ENCODE peak calls at places on chromosomes 16 and 17, in seven cellular contexts. D is cardiac muscle cell, C is uterus, X is body of pancreas, J is DND-41, F is A673, I is transverse colon. A is an unnamed sample.

GRCh38 chr17:40912506-40913220 is 24.8 kb downstream of the KRT23 start:
- DNase-seq in D (no peak), C (no peak), X (no peak), J (no peak), F (no peak), I (no peak), A (no peak)

GRCh38 chr16:11566398-11566797 is 20.3 kb downstream of the LITAF start:
- DNase-seq in D (no peak), C (no peak), X (no peak), J (no peak), F (no peak), I (no peak), A (no peak)

GRCh38 chr17:79941088-79942010 is 94.3 kb downstream of the TBC1D16 start:
- DNase-seq in D (no peak), C (no peak), X (no peak), J (no peak), F (no peak), I (peak; percentile 6), A (no peak)

GRCh38 chr16:25553711-25554436 is 137.9 kb upstream of the HS3ST4 start:
- DNase-seq in D (no peak), C (no peak), X (no peak), J (no peak), F (peak; percentile 12), I (no peak), A (no peak)

GRCh38 chr16:49468611-49469322 is 95.2 kb downstream of the C16orf78 start:
- DNase-seq in D (no peak), C (no peak), X (no peak), J (peak; percentile 44), F (no peak), I (no peak), A (no peak)

GRCh38 chr16:8867483-8868271 is 1.1 kb downstream of the CARHSP1 start:
- DNase-seq in D (no peak), C (peak; percentile 62), X (peak; percentile 53), J (peak; percentile 53), F (peak; percentile 53), I (peak; percentile 73), A (no peak)

GRCh38 chr16:49491111-49491670 is 117.6 kb downstream of the C16orf78 start:
- DNase-seq in D (no peak), C (no peak), X (no peak), J (no peak), F (peak; percentile 75), I (no peak), A (no peak)

GRCh38 chr16:20614201-20615141 is 38.3 kb upstream of the ACSM2B start:
- DNase-seq in D (no peak), C (no peak), X (peak; percentile 52), J (no peak), F (no peak), I (no peak), A (no peak)

GRCh38 chr16:15907863-15908478 is 19.6 kb upstream of the CEP20 start:
- DNase-seq in D (peak; percentile 28), C (no peak), X (no peak), J (peak; percentile 25), F (peak; percentile 39), I (peak; percentile 50), A (peak; percentile 35)

GRCh38 chr17:76090517-76091135 is 11.6 kb downstream of the ZACN start:
- DNase-seq in D (no peak), C (no peak), X (no peak), J (no peak), F (no peak), I (no peak), A (no peak)

GRCh38 chr17:29409963-29410362 is 19.8 kb downstream of the TAOK1 start:
- DNase-seq in D (no peak), C (no peak), X (no peak), J (no peak), F (no peak), I (no peak), A (no peak)

GRCh38 chr17:50134206-50135110 is 4.5 kb upstream of the SAMD14 start:
- DNase-seq in D (no peak), C (no peak), X (no peak), J (no peak), F (peak; percentile 43), I (no peak), A (no peak)

DNA sequence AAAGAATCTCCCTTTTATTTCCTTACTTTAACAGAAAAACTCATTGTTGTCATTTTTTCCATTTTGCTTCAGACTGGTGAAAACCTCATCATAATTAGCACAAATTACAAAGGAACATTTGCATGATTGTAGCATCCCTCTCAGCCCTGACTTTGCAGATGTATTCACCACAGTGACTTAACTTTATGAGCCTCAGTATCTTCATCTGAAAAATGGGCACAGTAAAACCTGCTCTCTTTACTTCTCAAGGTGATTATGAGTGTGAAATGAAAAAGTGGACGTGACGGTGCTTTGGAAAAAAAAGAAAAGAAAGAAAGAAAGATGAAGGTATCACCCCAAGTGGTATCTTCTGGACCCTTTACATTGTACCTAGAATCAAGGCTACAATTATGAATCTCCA is 193.4 kb upstream of the TOX3 start:
- DNase-seq in D (no peak), C (no peak), X (no peak), J (no peak), F (no peak), I (no peak), A (no peak)
- H3K27ac ChIP-seq in D (no peak overlapping the region), C (no peak overlapping the region), X (no peak overlapping the region), J (no peak overlapping the region), F (no peak overlapping the region), I (no peak overlapping the region), A (no peak overlapping the region)

GRCh38 chr16:85949787-85950186 is 50.8 kb downstream of the IRF8 start:
- DNase-seq in D (no peak), C (no peak), X (no peak), J (no peak), F (no peak), I (no peak), A (no peak)

GRCh38 chr16:85946680-85947510 is 47.9 kb downstream of the IRF8 start:
- DNase-seq in D (no peak), C (no peak), X (no peak), J (no peak), F (no peak), I (no peak), A (no peak)

GRCh38 chr16:85945424-85945751 is 46.4 kb downstream of the IRF8 start:
- DNase-seq in D (no peak), C (no peak), X (no peak), J (no peak), F (no peak), I (no peak), A (no peak)

GRCh38 chr16:85948870-85949269 is 49.9 kb downstream of the IRF8 start:
- DNase-seq in D (no peak), C (no peak), X (no peak), J (no peak), F (no peak), I (no peak), A (no peak)

DNA sequence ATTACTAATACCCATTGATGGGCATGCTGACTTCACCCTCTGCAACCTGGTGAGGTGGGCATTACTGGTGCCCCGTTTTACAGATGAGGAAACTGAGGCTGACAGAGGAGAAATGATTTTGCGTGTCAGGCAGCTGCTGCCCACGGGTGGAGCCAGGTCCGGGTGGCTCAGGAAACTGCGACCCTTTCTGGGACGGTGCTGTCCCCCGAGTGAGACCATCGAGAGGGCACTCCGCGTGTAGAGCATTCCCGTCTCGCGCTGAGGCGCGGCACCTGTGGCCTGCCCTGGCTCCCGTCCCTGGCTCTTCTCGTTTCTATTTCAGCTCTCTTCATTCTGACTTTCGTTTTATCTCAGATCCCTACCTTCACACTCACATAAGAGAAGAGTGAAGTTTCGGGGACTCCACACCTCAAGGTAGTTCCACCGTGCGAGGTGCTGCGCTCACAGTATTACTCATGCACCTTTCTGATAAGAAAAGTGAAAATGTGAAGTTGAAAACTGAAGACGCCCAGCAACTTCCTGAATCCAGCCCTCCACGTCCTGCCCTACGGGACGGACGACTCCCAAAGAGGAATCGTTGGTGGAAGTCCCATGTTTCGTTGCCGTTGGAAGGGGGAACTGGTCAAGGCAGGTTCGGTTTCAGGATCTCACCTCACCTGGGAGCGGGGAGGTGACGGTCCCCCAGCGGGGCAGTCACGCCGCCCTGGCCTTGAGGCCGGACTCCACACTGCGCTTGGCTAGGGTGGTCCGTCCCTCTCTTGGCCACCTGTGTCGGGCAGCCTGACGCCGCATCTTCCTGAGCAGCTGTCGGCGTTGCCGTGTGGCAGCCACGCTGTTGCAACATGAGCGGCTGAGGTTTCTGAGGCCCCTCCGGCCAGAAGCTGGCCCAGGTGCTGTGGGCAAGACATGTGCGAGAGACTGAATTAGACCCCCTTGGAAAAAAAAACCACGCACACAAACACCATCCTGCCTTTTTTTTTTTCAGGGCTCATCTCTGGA is 48.8 kb downstream of the IRF8 start:
- DNase-seq in D (no peak), C (no peak), X (no peak), J (no peak), F (no peak), I (peak; percentile 23), A (no peak)
- H3K27me3 ChIP-seq in D (peaks cover 17% of the 10 kb centered on the region), C (no peaks in the 10 kb centered on the region), X (no peaks in the 10 kb centered on the region), J (peaks cover 2% of the 10 kb centered on the region), F (peaks cover 41% of the 10 kb centered on the region), I (no peaks in the 10 kb centered on the region), A (no peaks in the 10 kb centered on the region)

DNA sequence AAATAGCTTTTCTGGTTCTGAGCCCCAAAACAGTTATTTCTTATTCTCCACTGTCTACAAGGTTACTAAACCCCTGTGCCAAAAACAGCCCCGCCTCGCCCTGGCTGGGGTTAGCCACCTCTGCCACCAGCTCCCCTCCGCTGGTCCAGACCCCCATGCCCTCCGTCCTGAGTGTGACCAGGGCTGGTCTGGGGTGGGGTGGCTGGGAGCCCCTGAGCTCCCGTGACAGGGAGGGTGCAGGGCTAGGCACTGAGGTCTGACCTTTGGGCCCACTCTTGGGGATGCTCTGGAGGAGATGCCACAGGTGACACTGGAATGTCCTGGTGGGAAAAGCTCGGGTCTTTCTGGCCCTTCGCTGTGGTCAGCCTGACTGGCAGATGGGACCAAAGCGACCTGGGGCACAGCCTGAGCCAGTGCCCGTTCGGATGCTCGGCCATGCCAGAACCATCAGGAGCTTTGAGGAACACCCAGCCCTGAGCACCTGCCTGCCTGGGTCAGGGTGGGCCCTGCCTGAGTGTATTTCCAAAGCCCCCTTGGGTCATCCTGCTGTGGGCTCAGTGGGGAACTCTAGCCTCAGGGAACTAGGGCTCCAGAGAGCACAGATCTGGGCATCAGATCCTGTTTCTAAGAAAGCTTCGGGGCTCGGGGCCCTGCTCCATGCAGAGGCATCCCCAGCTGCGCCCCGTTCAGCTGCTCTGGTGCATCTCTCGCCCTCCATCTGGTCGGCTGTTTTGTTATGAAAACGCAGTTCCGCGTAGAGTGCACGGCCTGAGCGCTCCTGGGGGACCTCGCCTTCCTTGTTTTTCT is 72.1 kb upstream of the GNG13 start:
- DNase-seq in D (no peak), C (no peak), X (no peak), J (no peak), F (no peak), I (no peak), A (no peak)
- H3K9me3 ChIP-seq in D (no peaks in the 10 kb centered on the region), C (no peaks in the 10 kb centered on the region), X (no peaks in the 10 kb centered on the region), J (no peaks in the 10 kb centered on the region), F (no peaks in the 10 kb centered on the region), I (no peaks in the 10 kb centered on the region), A (no peaks in the 10 kb centered on the region)

DNA sequence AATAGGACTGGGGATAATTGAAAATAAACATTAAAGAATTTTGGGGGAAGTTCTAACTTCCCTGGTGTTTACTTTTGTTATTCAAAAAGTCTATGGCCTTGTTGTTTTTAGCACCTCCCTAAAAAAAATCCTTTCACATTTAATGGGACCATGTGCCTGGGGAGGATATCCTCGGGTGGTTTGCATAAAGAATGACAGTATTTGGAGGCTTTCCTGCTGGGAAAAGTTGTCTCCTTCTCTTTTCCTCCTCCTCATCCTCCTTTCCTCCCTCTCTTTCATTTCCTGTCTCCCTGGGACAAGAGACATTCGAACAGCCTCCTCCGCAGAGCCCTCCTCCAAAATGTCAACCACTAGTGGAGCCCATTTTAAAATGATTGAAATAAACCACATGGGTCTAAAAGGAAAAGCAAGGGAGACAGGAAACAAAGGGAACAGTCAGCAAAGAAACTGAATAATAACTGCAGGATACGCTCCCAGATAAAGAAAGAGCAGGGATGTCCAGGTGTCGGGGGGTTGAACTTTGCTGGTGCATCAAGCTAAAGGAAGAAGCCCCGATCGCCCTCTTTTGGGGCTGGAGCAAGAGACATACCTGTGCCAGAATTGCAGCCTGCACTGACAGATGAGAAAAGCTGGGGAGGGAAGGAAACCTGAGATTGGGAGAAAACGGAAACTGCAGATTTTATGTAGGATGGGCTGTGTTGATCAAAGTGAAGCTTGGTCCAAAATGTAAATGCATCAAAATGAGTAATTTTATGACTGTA is 67.3 kb downstream of the MYH13 start:
- DNase-seq in D (no peak), C (no peak), X (no peak), J (no peak), F (no peak), I (no peak), A (no peak)
- H3K27ac ChIP-seq in D (no peak overlapping the region), C (peak overlapping the region; percentile 28), X (no peak overlapping the region), J (no peak overlapping the region), F (no peak overlapping the region), I (no peak overlapping the region), A (no peak overlapping the region)